ENCODE peak calls at places on chromosomes 6 and 20, in four cellular contexts. F is fibroblast of the aortic adventitia, M is brain microvascular endothelial cell, E is foreskin fibroblast. K is an unnamed sample.

GRCh38 chr20:57688864-57689263 is 21.0 kb downstream of the PMEPA1 start:
- DNase-seq in F (peak), M (no peak), E (no peak), K (no peak)

GRCh38 chr6:164854526-164854925 is 454.9 kb downstream of the C6orf118 start:
- DNase-seq in F (no peak), M (no peak), E (no peak), K (no peak)

GRCh38 chr20:11176431-11176830 is 502.6 kb upstream of the JAG1 start:
- DNase-seq in F (no peak), M (no peak), E (no peak), K (no peak)

GRCh38 chr20:10047427-10047826 is 12.6 kb downstream of the ANKEF1 start:
- DNase-seq in F (no peak), M (no peak), E (peak), K (peak)

GRCh38 chr20:9498322-9498721 is 16.1 kb upstream of the LAMP5 start:
- DNase-seq in F (peak), M (no peak), E (peak), K (no peak)

GRCh38 chr6:40692311-40692710 is 105.1 kb upstream of the LRFN2 start:
- DNase-seq in F (no peak), M (no peak), E (no peak), K (no peak)

GRCh38 chr6:121849477-121849876 is 414.0 kb downstream of the GJA1 start:
- DNase-seq in F (peak), M (peak), E (peak), K (peak)

GRCh38 chr6:128171182-128171581 is 270.3 kb upstream of the THEMIS start:
- DNase-seq in F (no peak), M (no peak), E (no peak), K (no peak)

GRCh38 chr20:9989066-9989724 is 45.6 kb upstream of the ANKEF1 start:
- DNase-seq in F (peak), M (peak), E (peak), K (peak)

DNA sequence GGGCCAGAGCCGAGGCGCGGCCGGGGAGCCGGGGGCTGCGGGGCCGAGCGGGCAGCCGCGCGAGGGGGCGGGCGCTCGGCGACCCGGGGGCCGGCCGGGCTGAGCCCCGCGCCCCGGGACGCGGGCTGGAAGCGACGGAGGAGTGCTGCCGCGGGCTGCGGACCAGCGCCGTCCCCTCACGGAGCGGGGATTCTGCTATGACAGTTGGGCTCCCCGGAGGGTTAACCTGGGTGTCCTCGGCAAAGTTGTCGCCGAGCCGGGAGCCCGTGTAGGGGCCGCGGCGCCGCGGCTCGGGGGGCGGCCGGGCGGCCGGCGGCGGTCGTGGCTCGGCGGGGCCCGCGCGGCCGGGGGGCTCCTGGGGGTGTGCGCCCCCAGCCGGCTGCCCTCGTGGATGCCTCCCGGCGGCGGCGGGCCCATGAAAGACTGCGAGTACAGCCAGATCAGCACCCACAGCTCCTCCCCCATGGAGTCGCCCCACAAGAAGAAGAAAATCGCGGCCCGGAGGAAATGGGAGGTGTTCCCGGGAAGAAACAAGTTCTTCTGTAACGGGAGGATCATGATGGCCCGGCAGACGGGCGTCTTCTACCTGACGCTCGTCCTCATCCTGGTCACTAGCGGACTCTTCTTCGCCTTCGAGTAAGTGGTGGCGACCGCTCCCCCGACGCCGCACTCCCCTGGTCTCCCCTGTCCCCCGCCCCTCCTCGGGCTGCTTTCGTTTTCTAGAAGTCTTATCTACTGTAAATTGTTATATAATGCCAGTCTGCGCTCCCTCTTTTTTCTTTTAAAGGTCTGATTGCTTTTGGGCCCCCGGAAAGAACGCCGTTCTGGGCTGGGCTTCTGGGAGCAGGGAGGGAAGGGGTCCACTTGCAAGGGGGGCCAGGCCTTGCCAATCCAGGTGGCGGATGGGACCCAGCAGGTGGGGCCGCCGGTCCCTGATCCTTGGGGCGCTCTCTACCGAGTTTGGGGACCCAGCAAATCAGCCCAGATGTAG is 936 bp downstream of the ZDHHC14 start:
- DNase-seq in F (peak), M (peak), E (peak), K (peak)
- TF ChIP-seq CTCF in F (peak), M (peak), E (no peak), K (peak)

DNA sequence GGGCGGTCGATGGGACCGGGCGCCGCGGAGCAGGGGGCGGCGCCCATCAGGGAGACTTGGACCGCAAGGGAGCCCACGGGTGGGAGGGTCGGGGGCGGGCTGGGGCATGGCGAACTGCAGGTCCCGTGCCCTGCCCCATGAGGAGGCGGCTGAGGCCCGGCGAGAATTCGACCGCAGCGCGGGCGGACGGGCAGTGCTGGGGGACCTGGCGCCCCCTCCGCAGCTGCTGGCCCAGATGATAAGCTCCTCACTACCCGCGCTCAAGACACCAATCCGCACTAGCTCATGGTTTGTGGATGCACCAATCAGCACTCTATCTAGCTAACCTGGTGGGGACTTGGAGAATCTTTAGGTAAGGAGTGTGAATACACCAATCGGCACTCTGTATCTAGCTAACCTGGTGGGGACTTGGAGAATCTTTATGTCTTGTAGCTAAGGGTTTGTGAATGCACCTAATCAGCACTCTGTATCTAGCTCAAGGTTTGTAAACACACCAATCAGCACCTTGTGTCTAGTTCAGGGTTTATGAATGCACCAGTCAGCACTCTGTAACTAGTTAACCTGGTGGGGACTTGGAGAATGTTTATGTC is 38.5 kb downstream of the TRIM27 start:
- DNase-seq in F (no peak), M (no peak), E (no peak), K (no peak)
- H3K4me3 ChIP-seq in F (no peak), M (no peak), E (no peak), K (no peak)

GRCh38 chr6:3414704-3415453 is 42.0 kb downstream of the SLC22A23 start:
- DNase-seq in F (no peak), M (peak), E (no peak), K (peak)

GRCh38 chr6:3411967-3412778 is 44.7 kb downstream of the SLC22A23 start:
- DNase-seq in F (no peak), M (no peak), E (no peak), K (no peak)

GRCh38 chr6:3415490-3415889 is 41.4 kb downstream of the SLC22A23 start:
- DNase-seq in F (no peak), M (no peak), E (no peak), K (no peak)

GRCh38 chr6:3412779-3413500 is 43.9 kb downstream of the SLC22A23 start:
- DNase-seq in F (no peak), M (no peak), E (no peak), K (no peak)

DNA sequence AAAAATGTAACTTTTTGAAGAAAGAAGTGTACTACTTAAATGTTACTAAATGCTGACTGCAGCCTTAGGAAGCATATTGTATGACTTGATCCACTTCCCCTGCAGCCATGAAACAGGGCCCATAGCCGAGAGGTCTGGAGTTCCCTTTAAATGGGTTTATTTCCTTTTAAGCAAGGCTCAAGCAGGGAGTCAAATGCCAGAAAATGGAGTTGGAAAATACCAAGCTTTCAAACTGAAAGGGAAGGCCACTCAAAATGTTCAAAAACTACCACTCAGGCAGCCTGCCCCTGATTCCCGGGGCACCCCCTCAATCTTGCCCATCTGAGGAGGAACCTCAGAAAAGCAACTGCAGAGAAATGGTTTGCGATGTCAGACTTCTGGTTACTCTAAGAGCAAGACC is 43.2 kb downstream of the SLC22A23 start:
- DNase-seq in F (no peak), M (no peak), E (no peak), K (no peak)
- TF ChIP-seq CTCF in F (no peak), M (no peak), E (no peak), K (no peak)

DNA sequence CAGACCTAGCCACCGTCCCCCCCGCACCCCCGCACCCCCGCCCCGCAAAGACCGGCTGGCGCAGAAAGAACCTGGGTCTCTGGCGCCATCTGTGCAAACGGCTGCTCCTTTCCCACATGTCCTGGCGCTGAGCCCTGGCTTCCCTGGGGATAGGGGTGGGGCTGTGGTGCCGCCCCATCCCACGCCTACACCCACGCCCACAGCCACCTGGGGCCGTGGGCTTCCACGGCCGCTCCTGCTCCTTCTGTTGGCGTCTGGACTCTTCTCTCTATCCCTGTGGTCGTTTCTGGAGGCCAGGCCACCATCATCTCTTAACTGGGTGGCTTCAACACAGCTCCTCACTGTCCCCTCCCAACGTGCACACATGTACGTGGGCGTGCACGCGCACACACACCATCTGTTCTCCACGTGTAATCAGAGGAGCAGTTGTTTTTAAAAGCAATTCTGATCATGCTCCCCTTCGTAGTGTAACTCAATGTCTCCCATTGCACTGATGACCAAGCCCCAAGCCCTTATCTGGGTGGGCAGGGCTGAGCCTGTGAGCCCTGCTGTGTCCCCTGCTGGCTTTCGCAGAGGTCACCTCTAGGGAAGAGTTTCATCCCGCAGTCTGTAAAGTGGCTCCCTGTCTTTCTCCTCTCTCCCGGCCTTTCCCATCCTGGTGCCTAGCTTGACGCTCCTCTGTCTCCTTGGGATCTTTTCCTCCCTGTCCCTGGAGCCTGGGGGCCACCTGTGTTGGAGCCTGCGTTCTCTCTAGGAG is 31.9 kb upstream of the FAM83D start:
- DNase-seq in F (no peak), M (no peak), E (peak), K (no peak)
- H3K4me3 ChIP-seq in F (no peak), M (no peak), E (peak), K (no peak)

K was measured in cardiac fibroblast.